ENCODE peak calls at places on chromosomes 7 and 10, in seven cellular contexts. H, S, T, Z, G, D and R are unnamed samples.

GRCh38 chr7:158193446-158193845 is 394.2 kb downstream of the PTPRN2 start:
- DNase-seq in H (no peak), S (no peak), T (no peak), Z (no peak), G (no peak), D (no peak), R (no peak)

GRCh38 chr7:38178695-38179344 is 775 bp downstream of the STARD3NL start:
- DNase-seq in H (no peak), S (no peak), T (no peak), Z (no peak), G (no peak), D (peak), R (no peak)

GRCh38 chr7:2266911-2267310 is 24.9 kb downstream of the NUDT1 start:
- DNase-seq in H (no peak), S (peak), T (no peak), Z (no peak), G (no peak), D (peak), R (no peak)

GRCh38 chr7:156752371-156753297 is 112.1 kb downstream of the RNF32 start:
- DNase-seq in H (no peak), S (no peak), T (no peak), Z (no peak), G (no peak), D (no peak), R (no peak)

GRCh38 chr7:101465131-101465530 is 102.5 kb downstream of the COL26A1 start:
- DNase-seq in H (no peak), S (no peak), T (peak), Z (no peak), G (no peak), D (no peak), R (no peak)

GRCh38 chr7:15755061-15755460 is 68.6 kb upstream of the MEOX2 start:
- DNase-seq in H (no peak), S (no peak), T (no peak), Z (no peak), G (no peak), D (no peak), R (no peak)

GRCh38 chr10:24703700-24704099 is 20.0 kb downstream of the ARHGAP21 start:
- DNase-seq in H (no peak), S (no peak), T (no peak), Z (no peak), G (no peak), D (peak), R (no peak)

GRCh38 chr7:158819571-158820203 is 9.6 kb downstream of the ESYT2 start:
- DNase-seq in H (no peak), S (no peak), T (no peak), Z (no peak), G (no peak), D (peak), R (no peak)

GRCh38 chr10:11793762-11794479 is 29.2 kb upstream of the PROSER2 start:
- DNase-seq in H (peak), S (peak), T (no peak), Z (no peak), G (no peak), D (peak), R (peak)

GRCh38 chr10:52653510-52653909 is 119.1 kb downstream of the MBL2 start:
- DNase-seq in H (no peak), S (peak), T (no peak), Z (no peak), G (no peak), D (no peak), R (no peak)

GRCh38 chr7:101402081-101402779 is 39.6 kb downstream of the COL26A1 start:
- DNase-seq in H (no peak), S (peak), T (no peak), Z (peak), G (peak), D (peak), R (no peak)

GRCh38 chr7:30933124-30933893 is 21.7 kb downstream of the AQP1 start:
- DNase-seq in H (no peak), S (no peak), T (no peak), Z (no peak), G (no peak), D (no peak), R (peak)

GRCh38 chr10:27380929-27381358 is 123.2 kb upstream of the RAB18 start:
- DNase-seq in H (no peak), S (no peak), T (no peak), Z (no peak), G (no peak), D (no peak), R (no peak)

GRCh38 chr10:49418328-49418727 is 22.4 kb upstream of the DRGX start:
- DNase-seq in H (no peak), S (peak), T (no peak), Z (no peak), G (no peak), D (no peak), R (no peak)

GRCh38 chr7:134515569-134516468 is 11.5 kb upstream of the AKR1B10 start:
- DNase-seq in H (peak), S (peak), T (no peak), Z (no peak), G (no peak), D (peak), R (no peak)

GRCh38 chr10:59323036-59323459 is 39.3 kb downstream of the FAM13C start:
- DNase-seq in H (no peak), S (no peak), T (no peak), Z (peak), G (peak), D (no peak), R (no peak)

GRCh38 chr10:21649441-21649872 is 115.4 kb downstream of the MLLT10 start:
- DNase-seq in H (no peak), S (no peak), T (no peak), Z (no peak), G (no peak), D (no peak), R (no peak)

GRCh38 chr10:61744469-61744868 is 81.7 kb downstream of the CABCOCO1 start:
- DNase-seq in H (no peak), S (peak), T (peak), Z (no peak), G (no peak), D (no peak), R (no peak)

GRCh38 chr7:116952640-116953371 is 495 bp upstream of the ST7 start:
- DNase-seq in H (peak), S (peak), T (peak), Z (peak), G (peak), D (peak), R (peak)

GRCh38 chr10:97534746-97535367 is 36.1 kb downstream of the UBTD1 start:
- DNase-seq in H (no peak), S (peak), T (peak), Z (no peak), G (peak), D (peak), R (no peak)

GRCh38 chr7:111312966-111313365 is 222.0 kb downstream of the LRRN3 start:
- DNase-seq in H (no peak), S (peak), T (no peak), Z (no peak), G (no peak), D (peak), R (no peak)

GRCh38 chr7:151336027-151336720 is 5.4 kb upstream of the NUB1 start:
- DNase-seq in H (no peak), S (no peak), T (no peak), Z (no peak), G (no peak), D (no peak), R (no peak)

GRCh38 chr10:104938031-104938430 is 296.9 kb downstream of the SORCS3 start:
- DNase-seq in H (no peak), S (no peak), T (no peak), Z (no peak), G (no peak), D (no peak), R (no peak)

GRCh38 chr10:118484152-118484871 is 111.1 kb downstream of the PRLHR start:
- DNase-seq in H (no peak), S (no peak), T (no peak), Z (no peak), G (no peak), D (no peak), R (no peak)

GRCh38 chr10:118481871-118482270 is 113.6 kb downstream of the PRLHR start:
- DNase-seq in H (no peak), S (peak), T (no peak), Z (no peak), G (no peak), D (no peak), R (no peak)

GRCh38 chr10:118485641-118486040 is 109.8 kb downstream of the PRLHR start:
- DNase-seq in H (no peak), S (no peak), T (no peak), Z (no peak), G (no peak), D (no peak), R (no peak)

GRCh38 chr10:118482393-118483331 is 112.8 kb downstream of the PRLHR start:
- DNase-seq in H (no peak), S (no peak), T (no peak), Z (no peak), G (no peak), D (no peak), R (no peak)

GRCh38 chr10:118483496-118483895 is 112.0 kb downstream of the PRLHR start:
- DNase-seq in H (no peak), S (no peak), T (no peak), Z (no peak), G (no peak), D (no peak), R (no peak)
- TF ChIP-seq CTCF in H (peak), S (peak), T (no peak), Z (no peak), G (no peak), D (no peak), R (no peak)

DNA sequence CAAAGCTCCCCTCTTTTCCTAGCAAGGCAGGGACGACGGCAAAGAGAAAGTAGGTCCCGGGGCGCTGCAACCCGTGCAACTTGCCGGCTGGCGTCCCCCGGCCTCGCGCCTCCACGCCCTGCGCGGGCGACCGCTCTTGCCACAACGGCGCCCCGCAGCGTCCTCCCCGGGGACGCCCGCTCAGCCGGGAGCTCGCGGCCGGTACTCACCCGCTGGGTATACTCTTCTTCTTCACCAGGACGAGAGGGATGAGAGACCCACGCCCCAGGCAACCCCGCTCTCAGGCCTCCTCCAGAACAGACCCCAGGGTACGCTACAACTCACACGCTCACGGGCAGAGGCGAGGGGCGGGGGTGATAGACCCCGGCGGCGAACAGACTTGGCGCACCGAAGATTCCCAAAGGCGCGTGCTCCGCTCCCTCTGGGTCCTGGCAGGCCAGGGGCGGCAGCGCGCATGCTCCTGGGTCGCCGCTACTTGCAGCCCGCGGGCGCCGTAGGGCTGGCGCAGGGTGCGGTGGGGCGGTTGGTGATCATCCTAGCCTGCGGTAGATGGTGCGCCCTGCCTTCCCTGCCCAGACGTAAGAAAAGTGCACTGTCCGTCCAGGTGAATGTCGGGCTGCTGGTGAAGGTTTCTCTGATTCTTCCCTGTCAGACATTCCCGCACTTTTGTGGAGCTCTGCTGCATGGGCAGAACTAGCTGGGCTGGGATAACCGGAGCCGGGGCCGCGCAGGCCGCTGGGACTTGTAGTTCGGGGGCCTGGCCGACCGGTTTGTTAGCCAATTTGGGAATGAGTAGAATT is at the start of gene CC2D2B:
- DNase-seq in H (peak), S (peak), T (peak), Z (peak), G (peak), D (peak), R (peak)
- TF ChIP-seq CTCF in H (no peak), S (peak), T (peak), Z (no peak), G (no peak), D (no peak), R (peak)

GRCh38 chr7:66837007-66837406 is 84.0 kb upstream of the TMEM248 start:
- DNase-seq in H (peak), S (peak), T (peak), Z (no peak), G (no peak), D (peak), R (no peak)
- TF ChIP-seq CTCF in H (peak), S (peak), T (peak), Z (no peak), G (peak), D (peak), R (peak)

GRCh38 chr10:72336259-72337038 is 18.3 kb downstream of the DNAJB12 start:
- DNase-seq in H (no peak), S (no peak), T (no peak), Z (no peak), G (peak), D (peak), R (no peak)

GRCh38 chr10:72333111-72334012 is 21.4 kb downstream of the DNAJB12 start:
- DNase-seq in H (no peak), S (no peak), T (no peak), Z (no peak), G (no peak), D (no peak), R (no peak)

GRCh38 chr10:72335394-72336258 is 19.1 kb downstream of the DNAJB12 start:
- DNase-seq in H (no peak), S (no peak), T (peak), Z (no peak), G (peak), D (peak), R (no peak)

GRCh38 chr10:72334196-72334831 is 20.4 kb downstream of the DNAJB12 start:
- DNase-seq in H (no peak), S (no peak), T (no peak), Z (no peak), G (peak), D (peak), R (no peak)

GRCh38 chr10:72334832-72335393 is 19.8 kb downstream of the DNAJB12 start:
- DNase-seq in H (no peak), S (no peak), T (peak), Z (peak), G (peak), D (peak), R (peak)
- TF ChIP-seq CTCF in H (no peak), S (no peak), T (peak), Z (no peak), G (no peak), D (peak), R (peak)

GRCh38 chr7:42237162-42237821 is at the start of gene GLI3:
- DNase-seq in H (no peak), S (peak), T (peak), Z (peak), G (peak), D (peak), R (peak)
- TF ChIP-seq CTCF in H (no peak), S (no peak), T (peak), Z (no peak), G (no peak), D (peak), R (no peak)

GRCh38 chr10:84075226-84076046 is 63.9 kb upstream of the GHITM start:
- DNase-seq in H (no peak), S (no peak), T (no peak), Z (no peak), G (no peak), D (no peak), R (no peak)

GRCh38 chr10:84077728-84078127 is 61.6 kb upstream of the GHITM start:
- DNase-seq in H (no peak), S (no peak), T (no peak), Z (no peak), G (no peak), D (no peak), R (no peak)

GRCh38 chr10:84076047-84076388 is 63.3 kb upstream of the GHITM start:
- DNase-seq in H (no peak), S (no peak), T (no peak), Z (no peak), G (no peak), D (peak), R (no peak)

GRCh38 chr10:84078771-84079170 is 60.5 kb upstream of the GHITM start:
- DNase-seq in H (no peak), S (no peak), T (no peak), Z (no peak), G (no peak), D (no peak), R (no peak)

DNA sequence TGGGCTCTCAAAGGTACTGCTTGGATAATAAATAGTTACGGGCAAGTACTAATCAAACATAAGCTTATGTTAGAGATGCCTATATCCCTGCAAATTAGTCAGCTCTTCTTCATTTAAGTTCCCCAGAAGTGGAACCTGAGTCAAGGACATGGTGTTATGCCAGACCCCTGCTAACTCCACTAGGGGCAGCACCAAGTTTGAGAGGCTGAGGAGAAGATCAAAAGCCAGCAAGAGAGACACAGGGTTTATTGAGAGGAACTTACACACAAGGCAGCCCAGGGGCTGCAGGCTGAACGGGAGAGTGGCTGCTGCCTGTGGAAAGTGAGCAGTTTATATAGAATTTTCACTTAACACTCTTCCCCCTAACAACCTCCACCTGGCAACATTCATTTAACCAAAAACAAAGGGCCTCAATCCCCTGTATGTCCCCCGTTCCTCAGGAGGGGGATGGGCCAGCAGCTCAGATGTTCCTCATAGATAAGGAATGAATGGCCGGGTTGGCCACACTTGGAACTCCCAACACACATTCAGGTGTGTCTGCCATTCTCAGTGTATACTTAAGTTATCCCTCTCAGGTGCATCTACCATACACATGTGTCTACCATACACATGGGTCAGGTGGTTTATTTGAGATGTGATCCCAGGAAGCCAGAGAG is 62.6 kb upstream of the GHITM start:
- DNase-seq in H (no peak), S (no peak), T (no peak), Z (no peak), G (no peak), D (peak), R (no peak)
- TF ChIP-seq CTCF in H (peak), S (peak), T (no peak), Z (no peak), G (no peak), D (peak), R (no peak)

DNA sequence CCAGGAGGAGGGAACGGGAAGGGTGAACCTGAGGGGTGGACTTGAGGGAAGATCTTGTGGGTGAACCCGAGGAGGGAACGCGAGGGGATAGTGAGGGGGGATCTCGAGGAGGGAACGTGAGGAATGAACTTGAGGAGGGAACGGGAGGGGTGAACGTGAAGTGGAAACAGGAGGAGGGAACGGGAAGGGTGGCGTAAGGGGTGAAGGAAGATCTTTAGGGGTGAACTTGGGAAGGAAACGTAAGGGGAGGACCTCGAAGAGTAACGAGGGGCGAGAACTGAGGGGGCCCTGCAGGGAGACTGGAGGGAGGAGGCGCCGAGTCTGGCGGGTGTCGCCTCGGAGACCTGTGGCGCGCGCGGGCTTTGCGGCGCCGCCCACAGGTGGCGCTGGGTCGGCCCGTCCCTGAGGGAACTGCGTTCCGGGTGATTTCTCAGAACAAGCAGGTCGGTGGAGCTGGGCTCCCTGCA is 677 bp downstream of the MYO3A start:
- DNase-seq in H (no peak), S (no peak), T (peak), Z (no peak), G (peak), D (no peak), R (no peak)
- TF ChIP-seq CTCF in H (no peak), S (no peak), T (peak), Z (no peak), G (peak), D (no peak), R (no peak)

GRCh38 chr7:125670926-125671572 is 741.4 kb upstream of the POT1 start:
- DNase-seq in H (peak), S (peak), T (peak), Z (no peak), G (no peak), D (peak), R (no peak)
- TF ChIP-seq CTCF in H (peak), S (peak), T (peak), Z (peak), G (peak), D (peak), R (peak)

GRCh38 chr10:60502621-60503020 is 112.9 kb upstream of the ANK3 start:
- DNase-seq in H (no peak), S (no peak), T (no peak), Z (no peak), G (no peak), D (no peak), R (no peak)
- TF ChIP-seq CTCF in H (no peak), S (no peak), T (no peak), Z (no peak), G (no peak), D (no peak), R (no peak)